ENCODE peak calls at places on chromosome 15, in eight cellular contexts. H, U, A, B, G, C, Z and I are unnamed samples.

GRCh38 chr15:70281811-70282307 is 184.1 kb upstream of the TLE3 start:
- DNase-seq in Z (no peak), B (no peak), A (no peak), C (peak), G (no peak), H (no peak), U (peak), I (no peak)

GRCh38 chr15:78968539-78969271 is 23.9 kb upstream of the CTSH start:
- DNase-seq in H (no peak), C (no peak), Z (no peak), B (no peak), U (peak), G (no peak), A (peak), I (no peak)

GRCh38 chr15:40361640-40362039 is 3.6 kb downstream of the DISP2 start:
- DNase-seq in B (no peak), U (no peak), G (no peak), A (no peak), H (no peak), Z (no peak), C (no peak), I (no peak)

GRCh38 chr15:76107169-76107568 is 47.4 kb downstream of the TMEM266 start:
- DNase-seq in G (no peak), C (no peak), A (no peak), Z (no peak), B (no peak), H (no peak), U (peak), I (no peak)

GRCh38 chr15:58224068-58224467 is 85.9 kb downstream of the AQP9 start:
- DNase-seq in Z (peak), U (no peak), B (no peak), A (no peak), G (peak), H (no peak), C (no peak), I (no peak)

GRCh38 chr15:85047271-85047948 is 65.8 kb downstream of the PDE8A start:
- DNase-seq in Z (no peak), H (no peak), A (peak), C (peak), G (peak), U (peak), B (no peak), I (no peak)

GRCh38 chr15:33985751-33986150 is 17.5 kb downstream of the CHRM5 start:
- DNase-seq in B (no peak), Z (no peak), A (no peak), C (no peak), G (no peak), H (no peak), U (no peak), I (no peak)

GRCh38 chr15:70699873-70700272 is 63.5 kb downstream of the UACA start:
- DNase-seq in C (no peak), H (no peak), U (no peak), G (no peak), A (no peak), B (no peak), Z (no peak), I (no peak)

GRCh38 chr15:73397461-73397860 is 28.7 kb upstream of the HCN4 start:
- DNase-seq in G (no peak), C (no peak), A (no peak), H (no peak), U (no peak), Z (no peak), B (no peak), I (no peak)

GRCh38 chr15:67276666-67277065 is 22.1 kb downstream of the IQCH start:
- DNase-seq in H (no peak), B (no peak), U (no peak), C (no peak), G (no peak), Z (no peak), A (no peak), I (no peak)

GRCh38 chr15:51460796-51461195 is 119.3 kb downstream of the GLDN start:
- DNase-seq in H (no peak), B (no peak), U (no peak), G (no peak), Z (no peak), A (no peak), C (no peak), I (no peak)

GRCh38 chr15:77650285-77650684 is 17.6 kb upstream of the LINGO1 start:
- DNase-seq in H (no peak), B (no peak), A (peak), Z (no peak), U (no peak), C (no peak), G (no peak), I (peak)

GRCh38 chr15:73034213-73034612 is 18.1 kb upstream of the NEO1 start:
- DNase-seq in B (no peak), H (no peak), U (no peak), C (no peak), G (no peak), A (no peak), Z (no peak), I (no peak)

GRCh38 chr15:52292780-52293392 is 2.7 kb downstream of the MYO5C start:
- DNase-seq in G (no peak), A (no peak), B (no peak), C (no peak), Z (no peak), H (no peak), U (no peak), I (no peak)

GRCh38 chr15:59976480-59976879 is 27.6 kb upstream of the FOXB1 start:
- DNase-seq in G (no peak), Z (no peak), U (no peak), H (peak), C (peak), A (no peak), B (no peak), I (no peak)

GRCh38 chr15:72784233-72784876 is 797 bp upstream of the ADPGK start:
- DNase-seq in U (peak), H (no peak), Z (no peak), B (no peak), A (peak), C (peak), G (no peak), I (peak)